ENCODE peak calls at places on chromosomes 5 and 9, in four cellular contexts. W is WTC11, B is K562, Z is GM12878. G is an unnamed sample.

GRCh38 chr5:109900911-109901627 is 211.3 kb downstream of the MAN2A1 start:
- DNase-seq in W (no peak), Z (no peak), B (no peak), G (peak; percentile 97)

GRCh38 chr9:105046907-105047651 is 119.1 kb upstream of the ABCA1 start:
- DNase-seq in Z (no peak), B (no peak), W (no peak), G (no peak)

GRCh38 chr9:77953590-77953989 is 78.0 kb downstream of the GNAQ start:
- DNase-seq in W (no peak), Z (no peak), B (no peak), G (no peak)

GRCh38 chr5:120624021-120624563 is 160.0 kb downstream of the PRR16 start:
- DNase-seq in W (no peak), B (no peak), Z (no peak), G (no peak)

GRCh38 chr9:23728736-23729135 is 97.3 kb downstream of the ELAVL2 start:
- DNase-seq in W (no peak), Z (no peak), B (no peak), G (no peak)

GRCh38 chr9:83511051-83511450 is 27.1 kb downstream of the FRMD3 start:
- DNase-seq in W (no peak), B (no peak), Z (peak; percentile 34), G (no peak)

GRCh38 chr5:14009575-14009974 is 65.1 kb upstream of the DNAH5 start:
- DNase-seq in W (no peak), B (no peak), Z (no peak), G (no peak)

GRCh38 chr9:129436751-129437625 is 183.9 kb downstream of the C9orf50 start:
- DNase-seq in W (peak; percentile 32), B (peak; percentile 75), Z (no peak), G (no peak)

GRCh38 chr9:96460470-96460869 is 10.5 kb downstream of the HABP4 start:
- DNase-seq in B (no peak), W (no peak), Z (no peak), G (no peak)

GRCh38 chr5:181189363-181189961 is 15.5 kb downstream of the TRIM7 start:
- DNase-seq in W (no peak), B (peak; percentile 49), Z (no peak), G (no peak)

DNA sequence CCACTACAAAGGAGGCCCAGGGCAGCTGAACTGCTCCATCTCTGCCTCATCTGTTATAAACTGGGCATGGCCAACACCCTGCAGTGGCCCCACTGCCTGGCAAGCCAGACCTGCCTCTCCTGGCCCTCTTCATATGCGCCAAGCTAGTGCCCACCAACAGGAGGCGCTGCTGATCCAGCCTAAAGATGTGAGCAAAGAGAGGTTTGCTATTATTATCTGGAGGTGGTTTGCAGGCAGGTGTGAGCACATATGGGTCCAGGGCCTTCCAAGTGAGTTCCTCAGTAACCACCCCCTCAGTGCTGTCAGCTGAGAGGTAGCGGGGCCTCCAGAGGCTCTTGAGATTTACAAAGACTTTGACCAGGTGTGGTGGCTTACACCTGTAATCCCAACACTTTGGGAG is 232.2 kb downstream of the SYK start:
- DNase-seq in Z (no peak), W (peak; percentile 84), B (peak; percentile 48), G (peak; percentile 13)
- TF ChIP-seq ETV6 in Z (no peak), W (no peak), B (no peak), G (no peak)

GRCh38 chr5:113612060-113612496 is 98.6 kb downstream of the YTHDC2 start:
- DNase-seq in B (peak; percentile 39), W (no peak), Z (no peak), G (peak; percentile 7)
- TF ChIP-seq ETV6 in B (no peak), W (no peak), Z (no peak), G (no peak)

GRCh38 chr5:4453650-4454049 is 686.5 kb upstream of the ADAMTS16 start:
- DNase-seq in B (no peak), Z (no peak), W (no peak), G (no peak)
- TF ChIP-seq ETV6 in B (no peak), Z (no peak), W (no peak), G (no peak)

GRCh38 chr9:72751541-72751940 is 201.3 kb downstream of the ALDH1A1 start:
- DNase-seq in B (no peak), Z (no peak), W (no peak), G (no peak)
- TF ChIP-seq ETV6 in B (no peak), Z (no peak), W (no peak), G (no peak)